ENCODE peak calls at places on chromosomes 7 and 10, in ten cellular contexts. One of them, this sample, is unnamed.

GRCh38 chr10:114470956-114471905 is 66.9 kb upstream of the AFAP1L2 start:
- DNase-seq in spleen: peak; percentile 90
- DNase-seq in tibial nerve: peak; percentile 53
- DNase-seq in GM12891: peak; percentile 41
- DNase-seq in body of pancreas: peak; percentile 72
- DNase-seq in esophagus muscularis mucosa: no peak
- DNase-seq in HepG2: peak; percentile 65
- DNase-seq in stomach: peak; percentile 73
- DNase-seq in A549: peak; percentile 58
- DNase-seq in Peyer's patch: peak; percentile 54
- DNase-seq in this sample: peak; percentile 66

GRCh38 chr7:26284995-26285632 is 6.5 kb upstream of the SNX10 start:
- DNase-seq in A549: no peak
- DNase-seq in GM12891: no peak
- DNase-seq in tibial nerve: no peak
- DNase-seq in spleen: no peak
- DNase-seq in stomach: no peak
- DNase-seq in Peyer's patch: no peak
- DNase-seq in body of pancreas: no peak
- DNase-seq in esophagus muscularis mucosa: no peak
- DNase-seq in HepG2: peak; percentile 46
- DNase-seq in this sample: peak; percentile 18

GRCh38 chr10:22323538-22324305 is 2.8 kb downstream of the BMI1 start:
- DNase-seq in stomach: no peak
- DNase-seq in body of pancreas: no peak
- DNase-seq in esophagus muscularis mucosa: no peak
- DNase-seq in A549: no peak
- DNase-seq in Peyer's patch: no peak
- DNase-seq in HepG2: no peak
- DNase-seq in spleen: no peak
- DNase-seq in tibial nerve: no peak
- DNase-seq in GM12891: no peak
- DNase-seq in this sample: no peak

GRCh38 chr10:12907651-12908050 is 93.9 kb downstream of the CCDC3 start:
- DNase-seq in esophagus muscularis mucosa: no peak
- DNase-seq in stomach: no peak
- DNase-seq in tibial nerve: no peak
- DNase-seq in body of pancreas: no peak
- DNase-seq in GM12891: no peak
- DNase-seq in Peyer's patch: no peak
- DNase-seq in HepG2: no peak
- DNase-seq in A549: no peak
- DNase-seq in spleen: no peak
- DNase-seq in this sample: no peak

GRCh38 chr7:37230221-37230620 is 218.4 kb downstream of the ELMO1 start:
- DNase-seq in esophagus muscularis mucosa: no peak
- DNase-seq in HepG2: no peak
- DNase-seq in body of pancreas: peak; percentile 19
- DNase-seq in A549: no peak
- DNase-seq in GM12891: no peak
- DNase-seq in Peyer's patch: no peak
- DNase-seq in spleen: no peak
- DNase-seq in stomach: no peak
- DNase-seq in tibial nerve: peak; percentile 79
- DNase-seq in this sample: no peak

GRCh38 chr10:116704926-116705325 is 37.4 kb downstream of the HSPA12A start:
- DNase-seq in A549: no peak
- DNase-seq in GM12891: no peak
- DNase-seq in spleen: no peak
- DNase-seq in body of pancreas: peak; percentile 84
- DNase-seq in Peyer's patch: no peak
- DNase-seq in stomach: peak; percentile 62
- DNase-seq in HepG2: no peak
- DNase-seq in esophagus muscularis mucosa: no peak
- DNase-seq in tibial nerve: no peak
- DNase-seq in this sample: no peak

GRCh38 chr10:91197044-91197651 is 23.3 kb upstream of the PCGF5 start:
- DNase-seq in body of pancreas: no peak
- DNase-seq in esophagus muscularis mucosa: no peak
- DNase-seq in GM12891: no peak
- DNase-seq in HepG2: no peak
- DNase-seq in tibial nerve: no peak
- DNase-seq in Peyer's patch: no peak
- DNase-seq in spleen: no peak
- DNase-seq in stomach: no peak
- DNase-seq in A549: no peak
- DNase-seq in this sample: no peak

GRCh38 chr7:7944619-7945282 is 23.8 kb upstream of the GLCCI1 start:
- DNase-seq in stomach: peak; percentile 32
- DNase-seq in Peyer's patch: peak; percentile 71
- DNase-seq in body of pancreas: no peak
- DNase-seq in A549: no peak
- DNase-seq in HepG2: no peak
- DNase-seq in esophagus muscularis mucosa: no peak
- DNase-seq in GM12891: peak; percentile 33
- DNase-seq in spleen: peak; percentile 86
- DNase-seq in tibial nerve: no peak
- DNase-seq in this sample: peak; percentile 16

GRCh38 chr10:104256335-104257080 is 1.8 kb downstream of the GSTO1 start:
- DNase-seq in A549: no peak
- DNase-seq in stomach: no peak
- DNase-seq in HepG2: peak; percentile 63
- DNase-seq in body of pancreas: no peak
- DNase-seq in spleen: no peak
- DNase-seq in tibial nerve: no peak
- DNase-seq in GM12891: no peak
- DNase-seq in Peyer's patch: no peak
- DNase-seq in esophagus muscularis mucosa: no peak
- DNase-seq in this sample: peak; percentile 71

GRCh38 chr7:34330308-34330707 is 327.7 kb upstream of the NPSR1 start:
- DNase-seq in tibial nerve: no peak
- DNase-seq in HepG2: no peak
- DNase-seq in spleen: no peak
- DNase-seq in Peyer's patch: no peak
- DNase-seq in esophagus muscularis mucosa: no peak
- DNase-seq in GM12891: no peak
- DNase-seq in A549: no peak
- DNase-seq in stomach: no peak
- DNase-seq in body of pancreas: no peak
- DNase-seq in this sample: no peak

GRCh38 chr10:12194752-12195271 is 879 bp downstream of the NUDT5 start:
- DNase-seq in HepG2: no peak
- DNase-seq in body of pancreas: peak; percentile 16
- DNase-seq in Peyer's patch: peak; percentile 31
- DNase-seq in esophagus muscularis mucosa: no peak
- DNase-seq in stomach: peak; percentile 35
- DNase-seq in tibial nerve: peak; percentile 26
- DNase-seq in spleen: peak; percentile 82
- DNase-seq in A549: no peak
- DNase-seq in GM12891: no peak
- DNase-seq in this sample: peak; percentile 55

GRCh38 chr7:24777811-24778210 is 20.5 kb upstream of the GSDME start:
- DNase-seq in GM12891: no peak
- DNase-seq in tibial nerve: no peak
- DNase-seq in spleen: no peak
- DNase-seq in stomach: no peak
- DNase-seq in A549: no peak
- DNase-seq in HepG2: no peak
- DNase-seq in esophagus muscularis mucosa: no peak
- DNase-seq in body of pancreas: no peak
- DNase-seq in Peyer's patch: no peak
- DNase-seq in this sample: no peak

GRCh38 chr7:24783731-24784130 is 26.5 kb upstream of the GSDME start:
- DNase-seq in Peyer's patch: no peak
- DNase-seq in stomach: no peak
- DNase-seq in esophagus muscularis mucosa: no peak
- DNase-seq in spleen: no peak
- DNase-seq in GM12891: no peak
- DNase-seq in tibial nerve: no peak
- DNase-seq in HepG2: no peak
- DNase-seq in A549: no peak
- DNase-seq in body of pancreas: no peak
- DNase-seq in this sample: no peak

GRCh38 chr7:24779283-24779655 is 22.0 kb upstream of the GSDME start:
- DNase-seq in stomach: no peak
- DNase-seq in esophagus muscularis mucosa: no peak
- DNase-seq in tibial nerve: no peak
- DNase-seq in HepG2: no peak
- DNase-seq in A549: no peak
- DNase-seq in body of pancreas: no peak
- DNase-seq in GM12891: no peak
- DNase-seq in spleen: no peak
- DNase-seq in Peyer's patch: no peak
- DNase-seq in this sample: no peak

GRCh38 chr7:24781106-24781505 is 23.8 kb upstream of the GSDME start:
- DNase-seq in HepG2: no peak
- DNase-seq in esophagus muscularis mucosa: no peak
- DNase-seq in Peyer's patch: no peak
- DNase-seq in A549: no peak
- DNase-seq in tibial nerve: peak; percentile 9
- DNase-seq in spleen: no peak
- DNase-seq in body of pancreas: no peak
- DNase-seq in stomach: no peak
- DNase-seq in GM12891: no peak
- DNase-seq in this sample: no peak

GRCh38 chr7:24778543-24779282 is 21.4 kb upstream of the GSDME start:
- DNase-seq in tibial nerve: peak; percentile 22
- DNase-seq in GM12891: no peak
- DNase-seq in body of pancreas: no peak
- DNase-seq in HepG2: no peak
- DNase-seq in spleen: no peak
- DNase-seq in Peyer's patch: no peak
- DNase-seq in A549: no peak
- DNase-seq in stomach: no peak
- DNase-seq in esophagus muscularis mucosa: peak; percentile 31
- DNase-seq in this sample: no peak
- TF ChIP-seq POLR2A in tibial nerve: no peak
- TF ChIP-seq POLR2A in GM12891: no peak
- TF ChIP-seq POLR2A in body of pancreas: no peak
- TF ChIP-seq POLR2A in HepG2: no peak
- TF ChIP-seq POLR2A in spleen: no peak
- TF ChIP-seq POLR2A in Peyer's patch: no peak
- TF ChIP-seq POLR2A in A549: no peak
- TF ChIP-seq POLR2A in stomach: no peak
- TF ChIP-seq POLR2A in esophagus muscularis mucosa: no peak
- TF ChIP-seq POLR2A in this sample: no peak

GRCh38 chr10:89706011-89706410 is 4.6 kb downstream of the KIF20B start:
- DNase-seq in A549: no peak
- DNase-seq in tibial nerve: no peak
- DNase-seq in Peyer's patch: no peak
- DNase-seq in HepG2: no peak
- DNase-seq in stomach: no peak
- DNase-seq in GM12891: no peak
- DNase-seq in body of pancreas: no peak
- DNase-seq in esophagus muscularis mucosa: no peak
- DNase-seq in spleen: no peak
- DNase-seq in this sample: no peak
- TF ChIP-seq POLR2A in A549: no peak
- TF ChIP-seq POLR2A in tibial nerve: no peak
- TF ChIP-seq POLR2A in Peyer's patch: no peak
- TF ChIP-seq POLR2A in HepG2: no peak
- TF ChIP-seq POLR2A in stomach: no peak
- TF ChIP-seq POLR2A in GM12891: no peak
- TF ChIP-seq POLR2A in body of pancreas: no peak
- TF ChIP-seq POLR2A in esophagus muscularis mucosa: no peak
- TF ChIP-seq POLR2A in spleen: no peak
- TF ChIP-seq POLR2A in this sample: no peak

DNA sequence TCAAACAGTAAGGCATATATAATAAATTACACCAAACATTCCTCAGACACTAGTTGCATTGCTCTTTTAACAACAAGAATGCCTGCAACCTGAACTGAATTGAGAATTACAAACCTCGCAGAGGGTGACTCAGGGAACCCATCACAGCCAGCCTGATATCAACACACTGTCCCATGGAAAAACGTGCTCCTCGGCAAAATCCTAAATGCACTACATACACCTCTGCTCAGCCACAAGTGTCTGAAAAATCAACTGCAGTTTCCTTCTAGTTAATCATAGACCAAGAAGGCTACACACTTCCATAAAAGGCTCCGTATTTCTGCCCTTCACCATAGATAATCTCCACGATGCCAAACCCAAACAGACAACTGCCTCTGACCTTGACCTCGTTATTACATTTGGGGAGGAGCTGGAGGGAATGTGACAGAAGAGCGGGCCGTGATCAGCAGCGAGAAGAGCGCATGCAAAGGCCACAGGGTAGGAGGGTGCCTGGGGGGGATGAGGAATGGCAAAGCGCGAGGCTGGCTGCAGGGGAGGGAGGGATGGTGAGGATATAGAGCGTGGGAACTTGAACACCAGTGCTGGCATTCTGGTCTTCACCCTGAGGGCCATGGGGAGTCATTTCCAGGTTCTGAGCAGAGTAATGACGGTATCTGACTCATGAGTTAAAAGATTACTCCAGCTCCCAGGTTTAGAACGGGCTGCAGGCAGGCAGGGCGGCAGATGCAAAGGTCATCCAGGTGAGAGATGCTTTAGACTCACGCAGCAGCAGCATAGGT is 201.9 kb upstream of the FRMD4A start:
- DNase-seq in A549: peak; percentile 60
- DNase-seq in stomach: no peak
- DNase-seq in spleen: no peak
- DNase-seq in body of pancreas: peak; percentile 88
- DNase-seq in HepG2: peak; percentile 95
- DNase-seq in tibial nerve: no peak
- DNase-seq in esophagus muscularis mucosa: no peak
- DNase-seq in Peyer's patch: no peak
- DNase-seq in GM12891: no peak
- DNase-seq in this sample: no peak
- TF ChIP-seq POLR2A in A549: no peak
- TF ChIP-seq POLR2A in stomach: no peak
- TF ChIP-seq POLR2A in spleen: no peak
- TF ChIP-seq POLR2A in body of pancreas: peak; percentile 33
- TF ChIP-seq POLR2A in HepG2: peak; percentile 31
- TF ChIP-seq POLR2A in tibial nerve: no peak
- TF ChIP-seq POLR2A in esophagus muscularis mucosa: no peak
- TF ChIP-seq POLR2A in Peyer's patch: no peak
- TF ChIP-seq POLR2A in GM12891: no peak
- TF ChIP-seq POLR2A in this sample: no peak

DNA sequence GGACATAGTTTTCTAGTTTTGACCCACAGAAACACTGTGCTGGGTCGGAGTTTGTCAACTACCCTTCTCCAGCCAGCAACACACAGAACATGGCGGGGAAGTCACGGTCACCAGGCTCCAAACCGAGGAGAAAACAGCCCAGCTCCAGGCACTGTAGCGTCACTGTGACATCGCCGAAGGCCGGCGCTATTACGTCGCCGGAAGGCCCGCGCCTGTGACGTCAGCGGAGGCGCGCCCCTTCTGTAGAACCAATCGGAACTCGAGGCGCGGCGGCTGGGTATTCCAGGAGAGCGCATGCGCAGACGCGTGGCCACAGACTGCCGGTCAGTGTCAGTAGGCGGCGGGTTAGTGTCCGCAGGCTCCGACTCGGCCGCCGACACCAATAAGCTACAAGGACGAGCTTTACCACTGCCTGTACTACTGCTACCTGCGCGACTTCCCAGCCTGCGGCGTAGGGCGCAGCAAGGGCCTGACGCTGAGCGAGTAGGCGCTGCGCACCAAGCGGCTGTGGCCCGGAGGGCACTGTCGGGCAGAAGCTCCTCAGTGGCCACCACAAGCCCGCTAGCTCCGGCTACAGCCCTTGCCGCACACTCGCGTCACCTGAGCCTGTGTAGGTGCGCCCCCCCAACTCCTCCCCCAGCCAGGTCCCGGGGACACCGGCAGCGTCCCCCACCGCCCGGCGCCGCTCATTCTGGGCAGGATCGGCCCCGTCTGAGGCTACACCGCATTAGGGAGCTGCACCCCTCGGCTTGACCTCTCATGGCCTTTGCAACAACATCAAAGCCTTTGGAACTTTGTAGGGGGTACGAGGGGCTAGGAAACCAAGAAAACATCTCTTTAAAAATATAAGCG is 35.1 kb upstream of the SRRM3 start:
- DNase-seq in HepG2: peak; percentile 91
- DNase-seq in Peyer's patch: peak; percentile 91
- DNase-seq in body of pancreas: peak; percentile 99
- DNase-seq in stomach: peak; percentile 99
- DNase-seq in A549: peak; percentile 94
- DNase-seq in esophagus muscularis mucosa: peak; percentile 99
- DNase-seq in tibial nerve: peak; percentile 95
- DNase-seq in spleen: peak; percentile 96
- DNase-seq in GM12891: peak; percentile 91
- DNase-seq in this sample: peak; percentile 96
- TF ChIP-seq POLR2A in HepG2: peak; percentile 81
- TF ChIP-seq POLR2A in Peyer's patch: peak; percentile 45
- TF ChIP-seq POLR2A in body of pancreas: peak; percentile 97
- TF ChIP-seq POLR2A in stomach: peak; percentile 46
- TF ChIP-seq POLR2A in A549: peak; percentile 92
- TF ChIP-seq POLR2A in esophagus muscularis mucosa: peak; percentile 59
- TF ChIP-seq POLR2A in tibial nerve: peak; percentile 74
- TF ChIP-seq POLR2A in spleen: no peak
- TF ChIP-seq POLR2A in GM12891: no peak
- TF ChIP-seq POLR2A in this sample: peak; percentile 90